ENCODE peak calls at places on chromosomes 3 and 15, in nine cellular contexts. R is stimulated activated CD4-positive, alpha-beta T cell treated with anti-CD3 and anti-CD28 coated beads, TNF-alpha, amount 100 ng/mL, for 4 hours; M is GOT3; K is kidney epithelial cell; Z is WERI-Rb-1; V is activated T-cell treated with anti-CD3 and anti-CD28 coated beads for 1 hour; Y is glutamatergic neuron; N is GM23248; P is activated gamma-delta T cell. S is an unnamed sample.
A peak's percentile ranks its signal among the peaks of the same experiment; 100 is the strongest.

GRCh38 chr15:22786868-22787698 is 639 bp downstream of the NIPA1 start:
- DNase-seq in N (peak; percentile 54), R (no peak), P (peak; percentile 25), M (no peak), K (no peak), Z (peak; percentile 35), Y (peak; percentile 44), V (peak; percentile 13), S (peak; percentile 80)

GRCh38 chr3:30586091-30586805 is 20.2 kb upstream of the TGFBR2 start:
- DNase-seq in Z (no peak), N (peak; percentile 37), V (no peak), Y (no peak), R (no peak), M (no peak), K (no peak), P (no peak), S (no peak)

GRCh38 chr3:73192036-73192738 is 130.7 kb downstream of the EBLN2 start:
- DNase-seq in R (no peak), N (no peak), V (no peak), P (no peak), Z (peak; percentile 68), K (no peak), Y (peak; percentile 40), M (no peak), S (peak; percentile 87)

GRCh38 chr15:63070681-63071129 is 28.2 kb downstream of the TPM1 start:
- DNase-seq in M (no peak), Z (no peak), R (no peak), V (no peak), Y (no peak), N (peak; percentile 39), P (no peak), K (no peak), S (no peak)

GRCh38 chr3:136171097-136171542 is 25.0 kb downstream of the MSL2 start:
- DNase-seq in R (no peak), V (no peak), N (peak; percentile 59), P (no peak), K (no peak), Z (no peak), Y (no peak), M (no peak), S (no peak)

GRCh38 chr15:59330649-59331048 is 42.0 kb downstream of the MYO1E start:
- DNase-seq in R (no peak), M (no peak), Y (no peak), N (no peak), P (no peak), K (no peak), V (no peak), Z (no peak), S (no peak)

GRCh38 chr3:52205727-52206372 is 7.9 kb downstream of the ALAS1 start:
- DNase-seq in R (no peak), M (no peak), N (no peak), K (no peak), P (no peak), Z (no peak), V (no peak), Y (no peak), S (no peak)

GRCh38 chr15:99956820-99957641 is 223.8 kb upstream of the LYSMD4 start:
- DNase-seq in K (no peak), P (no peak), Z (no peak), R (no peak), M (no peak), N (no peak), Y (no peak), V (no peak), S (peak; percentile 26)

GRCh38 chr15:98953000-98953776 is 54.4 kb downstream of the PGPEP1L start:
- DNase-seq in P (no peak), V (no peak), Z (no peak), K (no peak), R (no peak), Y (no peak), M (no peak), N (no peak), S (peak; percentile 59)

GRCh38 chr15:100918034-100918689 is 995 bp upstream of the LRRK1 start:
- DNase-seq in V (peak; percentile 54), Y (peak; percentile 89), N (peak; percentile 92), P (no peak), M (peak; percentile 53), Z (peak; percentile 81), R (peak; percentile 56), K (no peak), S (peak; percentile 96)

GRCh38 chr15:65761210-65761926 is 30.7 kb downstream of the DENND4A start:
- DNase-seq in K (no peak), V (no peak), R (no peak), Y (no peak), M (no peak), N (no peak), Z (no peak), P (no peak), S (no peak)

GRCh38 chr15:44537728-44538240 is 837 bp downstream of the EIF3J start:
- DNase-seq in R (no peak), Z (no peak), N (no peak), V (no peak), M (no peak), K (no peak), P (no peak), Y (no peak), S (no peak)

GRCh38 chr15:52078876-52079700 is 33.5 kb downstream of the BCL2L10 start:
- DNase-seq in N (peak; percentile 79), Y (peak; percentile 94), R (peak; percentile 79), M (no peak), Z (peak; percentile 83), P (no peak), V (peak; percentile 92), K (no peak), S (peak; percentile 96)

GRCh38 chr15:92886815-92887214 is 13.3 kb upstream of the CHD2 start:
- DNase-seq in M (no peak), V (no peak), Z (no peak), N (no peak), P (no peak), K (no peak), Y (no peak), R (no peak), S (no peak)

GRCh38 chr3:193902557-193903256 is 233.2 kb upstream of the HES1 start:
- DNase-seq in P (no peak), Y (no peak), V (no peak), K (no peak), R (no peak), M (no peak), N (no peak), Z (no peak), S (no peak)

GRCh38 chr15:80776420-80777045 is 2.6 kb upstream of the CEMIP start:
- DNase-seq in V (peak; percentile 50), Z (peak; percentile 72), K (peak; percentile 23), P (no peak), N (peak; percentile 81), M (no peak), R (peak; percentile 35), Y (peak; percentile 80), S (peak; percentile 88)

GRCh38 chr15:36415643-36416042 is 163.8 kb upstream of the CDIN1 start:
- DNase-seq in V (no peak), M (no peak), Y (no peak), N (peak; percentile 81), P (no peak), K (no peak), Z (no peak), R (no peak), S (no peak)

GRCh38 chr3:123781571-123782275 is 102.4 kb downstream of the MYLK start:
- DNase-seq in M (no peak), Z (no peak), R (no peak), K (no peak), N (peak; percentile 76), Y (no peak), P (no peak), V (no peak), S (no peak)

GRCh38 chr3:116246406-116246805 is 198.9 kb downstream of the LSAMP start:
- DNase-seq in M (no peak), N (no peak), P (no peak), Y (no peak), V (no peak), K (no peak), Z (no peak), R (no peak), S (no peak)

GRCh38 chr15:42392309-42393024 is 33.2 kb downstream of the CAPN3 start:
- DNase-seq in Y (no peak), M (no peak), K (no peak), V (no peak), N (no peak), Z (no peak), P (no peak), R (no peak), S (no peak)

GRCh38 chr3:129413687-129414506 is 14.5 kb downstream of the EFCAB12 start:
- DNase-seq in Y (no peak), N (peak; percentile 93), R (no peak), Z (no peak), K (peak; percentile 88), M (no peak), V (no peak), P (no peak), S (peak; percentile 22)

GRCh38 chr3:78872195-78872594 is 895.6 kb downstream of the ROBO1 start:
- DNase-seq in Y (peak; percentile 24), K (peak; percentile 32), R (no peak), M (no peak), P (no peak), V (no peak), Z (no peak), N (no peak), S (no peak)

GRCh38 chr3:10223676-10224639 is 24.3 kb upstream of the TATDN2 start:
- DNase-seq in K (no peak), N (peak; percentile 23), V (no peak), M (no peak), P (no peak), R (no peak), Z (no peak), Y (no peak), S (no peak)

GRCh38 chr3:53921296-53921695 is 29.6 kb upstream of the SELENOK start:
- DNase-seq in M (no peak), Y (no peak), P (no peak), R (no peak), N (peak; percentile 54), K (no peak), Z (no peak), V (no peak), S (no peak)

GRCh38 chr3:113532698-113533533 is 561 bp downstream of the SIDT1 start:
- DNase-seq in N (peak; percentile 38), P (peak; percentile 16), V (peak; percentile 33), Y (peak; percentile 52), M (no peak), Z (peak; percentile 13), R (peak; percentile 24), K (no peak), S (peak; percentile 76)

GRCh38 chr15:60973637-60974415 is 255.3 kb downstream of the RORA start:
- DNase-seq in Y (peak; percentile 35), Z (peak; percentile 76), N (peak; percentile 76), R (no peak), K (no peak), V (no peak), M (no peak), P (no peak), S (peak; percentile 59)

GRCh38 chr3:42526616-42527367 is 24.3 kb downstream of the VIPR1 start:
- DNase-seq in P (no peak), N (no peak), M (no peak), Y (no peak), Z (peak; percentile 54), K (no peak), V (peak; percentile 33), R (no peak), S (peak; percentile 63)

GRCh38 chr3:23019596-23020300 is 183.4 kb upstream of the UBE2E2 start:
- DNase-seq in R (no peak), N (no peak), Y (no peak), V (no peak), Z (no peak), K (no peak), M (no peak), P (no peak), S (no peak)

GRCh38 chr15:98401029-98401428 is 247.3 kb upstream of the IGF1R start:
- DNase-seq in V (no peak), R (no peak), Z (no peak), Y (no peak), M (no peak), N (no peak), K (no peak), P (no peak), S (peak; percentile 26)

GRCh38 chr3:125187599-125187910 is 25.0 kb downstream of the SLC12A8 start:
- DNase-seq in V (no peak), M (no peak), R (no peak), Y (no peak), N (no peak), Z (no peak), K (no peak), P (no peak), S (peak; percentile 60)

GRCh38 chr3:136818191-136818850 is 605 bp upstream of the SLC35G2 start:
- DNase-seq in P (no peak), K (peak; percentile 75), N (peak; percentile 85), R (no peak), Z (peak; percentile 12), V (no peak), Y (peak; percentile 40), M (peak; percentile 50), S (peak; percentile 88)